ENCODE peak calls at places on chromosomes 16 and 17, in seven cellular contexts. One of them, this sample, is unnamed.

GRCh38 chr17:20281860-20282259 is 185.5 kb downstream of the LGALS9B start:
- DNase-seq in thyroid gland: peak
- DNase-seq in stomach: no peak
- DNase-seq in uterus: no peak
- DNase-seq in body of pancreas: no peak
- DNase-seq in suprapubic skin: no peak
- DNase-seq in Peyer's patch: no peak
- DNase-seq in this sample: no peak

GRCh38 chr17:30304778-30305177 is 13.0 kb upstream of the BLMH start:
- DNase-seq in thyroid gland: no peak
- DNase-seq in stomach: no peak
- DNase-seq in uterus: no peak
- DNase-seq in body of pancreas: no peak
- DNase-seq in suprapubic skin: no peak
- DNase-seq in Peyer's patch: no peak
- DNase-seq in this sample: no peak

GRCh38 chr16:58187657-58188430 is 10.1 kb downstream of the CSNK2A2 start:
- DNase-seq in thyroid gland: no peak
- DNase-seq in stomach: no peak
- DNase-seq in uterus: no peak
- DNase-seq in body of pancreas: no peak
- DNase-seq in suprapubic skin: no peak
- DNase-seq in Peyer's patch: no peak
- DNase-seq in this sample: no peak

GRCh38 chr16:30142672-30143346 is 19.8 kb upstream of the MAPK3 start:
- DNase-seq in thyroid gland: no peak
- DNase-seq in stomach: no peak
- DNase-seq in uterus: no peak
- DNase-seq in body of pancreas: no peak
- DNase-seq in suprapubic skin: no peak
- DNase-seq in Peyer's patch: no peak
- DNase-seq in this sample: no peak

GRCh38 chr16:62036807-62037135 is 533 bp upstream of the CDH8 start:
- DNase-seq in thyroid gland: no peak
- DNase-seq in stomach: no peak
- DNase-seq in uterus: no peak
- DNase-seq in body of pancreas: no peak
- DNase-seq in suprapubic skin: no peak
- DNase-seq in Peyer's patch: no peak
- DNase-seq in this sample: no peak

GRCh38 chr16:49602201-49603041 is 228.8 kb downstream of the C16orf78 start:
- DNase-seq in thyroid gland: peak
- DNase-seq in stomach: peak
- DNase-seq in uterus: no peak
- DNase-seq in body of pancreas: no peak
- DNase-seq in suprapubic skin: no peak
- DNase-seq in Peyer's patch: no peak
- DNase-seq in this sample: no peak

GRCh38 chr17:5499790-5500189 is 13.4 kb downstream of the MIS12 start:
- DNase-seq in thyroid gland: no peak
- DNase-seq in stomach: no peak
- DNase-seq in uterus: no peak
- DNase-seq in body of pancreas: no peak
- DNase-seq in suprapubic skin: no peak
- DNase-seq in Peyer's patch: no peak
- DNase-seq in this sample: no peak

GRCh38 chr17:19332371-19333131 is 30.0 kb downstream of the B9D1 start:
- DNase-seq in thyroid gland: no peak
- DNase-seq in stomach: peak
- DNase-seq in uterus: no peak
- DNase-seq in body of pancreas: no peak
- DNase-seq in suprapubic skin: no peak
- DNase-seq in Peyer's patch: peak
- DNase-seq in this sample: no peak

GRCh38 chr17:76659928-76660614 is 16.5 kb upstream of the ST6GALNAC1 start:
- DNase-seq in thyroid gland: peak
- DNase-seq in stomach: no peak
- DNase-seq in uterus: no peak
- DNase-seq in body of pancreas: no peak
- DNase-seq in suprapubic skin: no peak
- DNase-seq in Peyer's patch: peak
- DNase-seq in this sample: no peak

GRCh38 chr16:84299734-84300440 is 5.2 kb downstream of the WFDC1 start:
- DNase-seq in thyroid gland: no peak
- DNase-seq in stomach: no peak
- DNase-seq in uterus: no peak
- DNase-seq in body of pancreas: no peak
- DNase-seq in suprapubic skin: no peak
- DNase-seq in Peyer's patch: no peak
- DNase-seq in this sample: no peak

GRCh38 chr16:4261557-4262172 is 11.2 kb downstream of the TFAP4 start:
- DNase-seq in thyroid gland: peak
- DNase-seq in stomach: no peak
- DNase-seq in uterus: peak
- DNase-seq in body of pancreas: peak
- DNase-seq in suprapubic skin: no peak
- DNase-seq in Peyer's patch: no peak
- DNase-seq in this sample: no peak

GRCh38 chr17:80678621-80679020 is 134.0 kb downstream of the RPTOR start:
- DNase-seq in thyroid gland: no peak
- DNase-seq in stomach: no peak
- DNase-seq in uterus: no peak
- DNase-seq in body of pancreas: no peak
- DNase-seq in suprapubic skin: no peak
- DNase-seq in Peyer's patch: no peak
- DNase-seq in this sample: no peak

GRCh38 chr17:19426631-19427030 is 15.6 kb downstream of the RNF112 start:
- DNase-seq in thyroid gland: no peak
- DNase-seq in stomach: no peak
- DNase-seq in uterus: no peak
- DNase-seq in body of pancreas: no peak
- DNase-seq in suprapubic skin: no peak
- DNase-seq in Peyer's patch: no peak
- DNase-seq in this sample: no peak

GRCh38 chr17:7383742-7384488 is 3.0 kb downstream of the TNK1 start:
- DNase-seq in thyroid gland: peak
- DNase-seq in stomach: peak
- DNase-seq in uterus: no peak
- DNase-seq in body of pancreas: no peak
- DNase-seq in suprapubic skin: no peak
- DNase-seq in Peyer's patch: peak
- DNase-seq in this sample: peak

GRCh38 chr16:62545039-62545438 is 508.8 kb upstream of the CDH8 start:
- DNase-seq in thyroid gland: no peak
- DNase-seq in stomach: no peak
- DNase-seq in uterus: no peak
- DNase-seq in body of pancreas: no peak
- DNase-seq in suprapubic skin: no peak
- DNase-seq in Peyer's patch: no peak
- DNase-seq in this sample: no peak

GRCh38 chr17:10149573-10150399 is 48.6 kb downstream of the GAS7 start:
- DNase-seq in thyroid gland: no peak
- DNase-seq in stomach: no peak
- DNase-seq in uterus: no peak
- DNase-seq in body of pancreas: no peak
- DNase-seq in suprapubic skin: no peak
- DNase-seq in Peyer's patch: no peak
- DNase-seq in this sample: no peak

GRCh38 chr17:68019675-68020450 is 15.7 kb upstream of the KPNA2 start:
- DNase-seq in thyroid gland: peak
- DNase-seq in stomach: peak
- DNase-seq in uterus: peak
- DNase-seq in body of pancreas: peak
- DNase-seq in suprapubic skin: peak
- DNase-seq in Peyer's patch: peak
- DNase-seq in this sample: peak
- TF ChIP-seq POLR2A in thyroid gland: no peak
- TF ChIP-seq POLR2A in stomach: no peak
- TF ChIP-seq POLR2A in uterus: peak
- TF ChIP-seq POLR2A in body of pancreas: peak
- TF ChIP-seq POLR2A in suprapubic skin: no peak
- TF ChIP-seq POLR2A in Peyer's patch: peak
- TF ChIP-seq POLR2A in this sample: peak

DNA sequence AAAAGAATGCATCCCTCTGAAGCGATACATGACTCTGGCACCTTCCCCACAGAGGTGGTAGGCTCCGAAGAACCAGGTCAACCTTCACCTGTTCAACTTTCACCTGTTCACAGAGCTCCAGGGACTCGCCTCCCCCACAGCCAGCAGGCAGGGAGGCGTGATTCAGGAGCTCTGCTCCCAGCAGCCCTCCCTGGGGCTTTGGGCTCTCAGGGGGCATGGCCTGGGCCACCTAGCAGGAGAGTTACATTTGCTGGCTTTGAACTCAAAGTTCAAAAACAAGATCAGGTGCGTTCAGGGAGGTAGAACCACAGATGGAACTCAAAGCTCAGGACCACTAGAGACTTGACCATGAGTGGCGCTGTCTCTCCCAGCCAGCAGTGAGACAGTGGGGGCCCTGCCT is 5.4 kb downstream of the VAC14 start:
- DNase-seq in thyroid gland: no peak
- DNase-seq in stomach: no peak
- DNase-seq in uterus: no peak
- DNase-seq in body of pancreas: no peak
- DNase-seq in suprapubic skin: no peak
- DNase-seq in Peyer's patch: no peak
- DNase-seq in this sample: no peak
- TF ChIP-seq POLR2A in thyroid gland: no peak
- TF ChIP-seq POLR2A in stomach: no peak
- TF ChIP-seq POLR2A in uterus: no peak
- TF ChIP-seq POLR2A in body of pancreas: no peak
- TF ChIP-seq POLR2A in suprapubic skin: no peak
- TF ChIP-seq POLR2A in Peyer's patch: no peak
- TF ChIP-seq POLR2A in this sample: no peak

GRCh38 chr17:78122221-78122990 is 6.1 kb downstream of the TMC6 start:
- DNase-seq in thyroid gland: no peak
- DNase-seq in stomach: no peak
- DNase-seq in uterus: no peak
- DNase-seq in body of pancreas: no peak
- DNase-seq in suprapubic skin: no peak
- DNase-seq in Peyer's patch: peak
- DNase-seq in this sample: no peak

GRCh38 chr17:78120971-78121800 is 7.4 kb downstream of the TMC6 start:
- DNase-seq in thyroid gland: no peak
- DNase-seq in stomach: no peak
- DNase-seq in uterus: no peak
- DNase-seq in body of pancreas: no peak
- DNase-seq in suprapubic skin: peak
- DNase-seq in Peyer's patch: peak
- DNase-seq in this sample: no peak

GRCh38 chr17:78122991-78123249 is 5.6 kb downstream of the TMC6 start:
- DNase-seq in thyroid gland: no peak
- DNase-seq in stomach: no peak
- DNase-seq in uterus: no peak
- DNase-seq in body of pancreas: no peak
- DNase-seq in suprapubic skin: no peak
- DNase-seq in Peyer's patch: no peak
- DNase-seq in this sample: no peak

GRCh38 chr17:78120537-78120936 is 8.0 kb downstream of the TMC6 start:
- DNase-seq in thyroid gland: no peak
- DNase-seq in stomach: no peak
- DNase-seq in uterus: no peak
- DNase-seq in body of pancreas: no peak
- DNase-seq in suprapubic skin: no peak
- DNase-seq in Peyer's patch: no peak
- DNase-seq in this sample: no peak

DNA sequence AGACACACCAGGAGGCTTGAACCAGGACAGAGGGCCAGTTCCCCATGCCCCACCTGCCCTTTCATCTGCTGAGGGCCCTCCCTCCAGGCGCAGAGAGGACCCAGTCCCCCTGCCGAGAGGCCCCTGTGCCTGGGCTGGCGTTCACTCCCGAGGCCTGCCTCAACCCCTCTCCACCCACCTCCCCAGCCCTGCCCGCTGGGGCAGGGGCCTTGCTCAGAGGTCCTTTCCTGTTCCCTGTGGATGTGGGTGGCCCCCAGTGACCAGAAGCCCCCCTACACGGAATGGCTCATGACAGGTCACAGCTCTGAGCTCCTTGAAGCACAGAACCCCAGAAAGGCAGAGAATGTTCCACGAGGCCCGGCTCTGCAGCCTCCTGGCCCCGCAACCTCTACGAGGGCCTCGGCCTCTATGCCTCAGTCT is 6.7 kb downstream of the TMC6 start:
- DNase-seq in thyroid gland: no peak
- DNase-seq in stomach: no peak
- DNase-seq in uterus: no peak
- DNase-seq in body of pancreas: no peak
- DNase-seq in suprapubic skin: no peak
- DNase-seq in Peyer's patch: no peak
- DNase-seq in this sample: no peak
- TF ChIP-seq POLR2A in thyroid gland: no peak
- TF ChIP-seq POLR2A in stomach: no peak
- TF ChIP-seq POLR2A in uterus: no peak
- TF ChIP-seq POLR2A in body of pancreas: no peak
- TF ChIP-seq POLR2A in suprapubic skin: no peak
- TF ChIP-seq POLR2A in Peyer's patch: no peak
- TF ChIP-seq POLR2A in this sample: no peak

DNA sequence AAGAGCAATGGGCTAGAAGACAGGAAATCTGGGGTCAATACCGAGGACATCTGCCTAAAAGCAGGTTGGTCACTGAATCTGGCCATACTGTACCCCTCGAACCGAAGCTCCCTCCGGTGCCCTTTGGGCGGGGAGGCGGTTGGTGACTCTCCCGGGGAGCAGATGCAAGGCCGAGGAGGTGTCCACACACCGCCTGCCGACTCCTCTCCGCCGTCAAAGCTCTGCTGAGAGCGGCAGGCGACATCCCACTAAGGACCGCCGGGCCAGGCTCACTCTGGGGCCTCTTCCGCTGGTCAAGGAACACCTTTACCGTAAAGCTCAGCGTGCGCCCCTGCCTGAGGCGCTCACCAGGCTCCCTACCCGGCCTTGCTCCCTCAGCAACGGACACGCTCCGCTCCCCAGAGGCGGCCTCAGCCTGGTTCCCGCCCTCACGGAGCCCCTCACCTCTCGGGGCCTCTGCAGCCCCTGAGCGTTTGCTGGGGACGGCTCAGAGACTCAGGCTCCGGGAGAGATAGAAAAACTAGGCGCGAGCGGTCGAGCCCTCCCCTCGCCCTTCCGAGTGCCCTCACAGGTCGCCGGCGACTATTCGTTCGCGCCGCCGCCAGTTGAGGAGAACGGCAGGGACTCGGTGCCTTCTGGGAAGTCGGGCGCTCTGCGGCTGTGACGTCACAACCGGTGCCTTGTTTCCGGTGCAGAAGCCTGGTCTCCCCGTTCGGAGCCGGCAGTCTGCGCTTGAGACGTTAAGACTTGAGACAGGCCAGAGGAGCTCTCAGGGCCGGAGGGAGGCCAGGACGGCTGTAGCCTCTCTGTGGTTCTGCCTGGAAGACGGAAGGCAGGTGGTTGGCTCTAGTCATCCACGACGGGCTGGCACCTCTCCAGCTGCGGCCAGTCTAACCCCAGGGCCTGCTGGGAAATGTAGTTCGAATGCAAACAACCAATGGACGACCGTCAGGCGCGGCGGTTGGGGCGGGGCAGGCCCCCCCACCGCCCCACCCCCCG is at the start of gene ZNF200:
- DNase-seq in thyroid gland: peak
- DNase-seq in stomach: peak
- DNase-seq in uterus: peak
- DNase-seq in body of pancreas: peak
- DNase-seq in suprapubic skin: peak
- DNase-seq in Peyer's patch: peak
- DNase-seq in this sample: peak
- TF ChIP-seq POLR2A in thyroid gland: no peak
- TF ChIP-seq POLR2A in stomach: no peak
- TF ChIP-seq POLR2A in uterus: no peak
- TF ChIP-seq POLR2A in body of pancreas: no peak
- TF ChIP-seq POLR2A in suprapubic skin: peak
- TF ChIP-seq POLR2A in Peyer's patch: peak
- TF ChIP-seq POLR2A in this sample: peak

This sample was measured in esophagus muscularis mucosa.